ENCODE peak calls at places on chromosomes 4 and X, in eight cellular contexts. E, S, T, M, X, G, K and H are unnamed samples.

GRCh38 chr4:97475621-97476020 is 667.7 kb downstream of the STPG2 start:
- DNase-seq in E (no peak), K (no peak), S (no peak), M (no peak), G (no peak), X (no peak), T (no peak), H (no peak)

GRCh38 chrX:70454441-70455365 is 10.1 kb downstream of the DLG3 start:
- DNase-seq in X (peak), K (peak), S (peak), G (peak), T (peak), E (no peak), M (peak), H (peak)

GRCh38 chrX:47218920-47219815 is 687 bp downstream of the CDK16 start:
- DNase-seq in T (peak), M (peak), K (peak), X (peak), S (peak), G (peak), E (no peak), H (peak)

GRCh38 chr4:147543039-147543438 is 62.1 kb downstream of the EDNRA start:
- DNase-seq in K (no peak), T (no peak), G (no peak), S (no peak), X (no peak), E (no peak), M (no peak), H (no peak)

GRCh38 chr4:142728209-142728608 is 117.9 kb downstream of the INPP4B start:
- DNase-seq in K (no peak), X (no peak), G (no peak), T (no peak), S (no peak), E (no peak), M (no peak), H (no peak)

GRCh38 chrX:140764401-140764919 is 54.9 kb downstream of the LINC00632 start:
- DNase-seq in G (no peak), S (no peak), T (peak), X (no peak), E (no peak), K (peak), M (peak), H (peak)

GRCh38 chr4:56424697-56425514 is 10.5 kb downstream of the PPAT start:
- DNase-seq in K (peak), X (no peak), S (peak), G (peak), E (no peak), T (no peak), M (no peak), H (no peak)

GRCh38 chr4:127782025-127782274 is 172 bp upstream of the HSPA4L start:
- DNase-seq in X (peak), M (peak), K (peak), G (peak), S (peak), T (peak), E (peak), H (no peak)

GRCh38 chrX:110418220-110418856 is 59.7 kb downstream of the RTL9 start:
- DNase-seq in T (peak), X (no peak), E (no peak), S (no peak), G (peak), K (peak), M (no peak), H (no peak)

GRCh38 chrX:119755981-119756533 is 2.3 kb upstream of the SOWAHD start:
- DNase-seq in K (no peak), G (no peak), M (no peak), T (peak), S (peak), X (no peak), E (no peak), H (no peak)

GRCh38 chr4:86530183-86530582 is 63.9 kb upstream of the PTPN13 start:
- DNase-seq in S (no peak), E (no peak), M (no peak), T (no peak), G (no peak), K (no peak), X (no peak), H (no peak)

GRCh38 chr4:152665691-152666410 is 13.9 kb downstream of the TMEM154 start:
- DNase-seq in G (no peak), T (no peak), K (no peak), S (no peak), E (no peak), M (no peak), X (no peak), H (no peak)

GRCh38 chr4:152668338-152668964 is 11.3 kb downstream of the TMEM154 start:
- DNase-seq in T (no peak), E (no peak), G (no peak), M (no peak), K (no peak), S (no peak), X (no peak), H (no peak)

GRCh38 chr4:152663203-152664066 is 16.4 kb downstream of the TMEM154 start:
- DNase-seq in E (no peak), X (no peak), T (no peak), G (no peak), K (no peak), S (peak), M (no peak), H (no peak)

GRCh38 chr4:152667781-152668180 is 12.0 kb downstream of the TMEM154 start:
- DNase-seq in K (no peak), T (no peak), X (no peak), M (no peak), E (no peak), S (no peak), G (no peak), H (no peak)

GRCh38 chr4:152666946-152667345 is 12.9 kb downstream of the TMEM154 start:
- DNase-seq in S (no peak), G (no peak), K (no peak), M (no peak), T (no peak), X (no peak), E (no peak), H (no peak)
- TF ChIP-seq CTCF in S (peak), G (no peak), K (no peak), M (no peak), T (no peak), X (no peak), E (no peak), H (no peak)

GRCh38 chr4:7343950-7344349 is 90.8 kb downstream of the PSAPL1 start:
- DNase-seq in G (no peak), E (no peak), K (no peak), M (no peak), S (no peak), X (no peak), T (peak), H (no peak)
- TF ChIP-seq CTCF in G (no peak), E (no peak), K (no peak), M (no peak), S (no peak), X (no peak), T (no peak), H (no peak)

GRCh38 chr4:25031077-25031606 is 396 bp upstream of the LGI2 start:
- DNase-seq in G (peak), S (peak), E (no peak), K (peak), T (no peak), X (no peak), M (peak), H (peak)
- TF ChIP-seq CTCF in G (no peak), S (no peak), E (no peak), K (no peak), T (no peak), X (no peak), M (no peak), H (no peak)

DNA sequence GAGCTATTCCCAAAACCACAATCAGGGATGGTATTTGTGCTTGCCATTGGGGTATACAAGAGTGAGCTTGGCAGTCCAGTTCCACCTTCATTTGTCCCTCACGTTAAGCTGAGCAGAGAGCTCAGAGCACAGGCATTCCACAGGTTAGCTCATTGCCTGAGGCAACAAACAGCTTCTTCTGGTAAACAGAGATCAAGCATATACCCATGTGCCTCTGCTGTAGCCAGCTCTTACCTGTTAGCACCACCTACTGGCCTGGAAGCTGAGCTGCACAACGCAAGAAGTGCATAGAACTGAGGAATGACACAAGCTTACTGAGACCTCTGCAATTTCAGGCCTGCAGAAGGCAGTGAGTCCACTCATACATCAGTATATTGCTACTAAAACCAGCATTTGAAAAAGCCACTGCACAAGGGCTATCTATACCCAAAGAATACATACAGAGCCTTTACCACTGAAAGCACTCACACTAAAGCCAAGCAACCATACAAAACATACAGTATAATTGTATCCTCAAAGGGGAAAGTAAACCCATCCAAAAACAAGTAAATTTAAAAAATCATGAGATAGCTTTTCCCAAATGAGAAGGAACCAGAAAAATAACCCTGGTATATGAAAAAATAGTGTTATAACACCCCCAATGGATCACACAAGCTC is 258.3 kb upstream of the GABRA2 start:
- DNase-seq in T (no peak), G (peak), S (peak), K (peak), X (no peak), M (no peak), E (no peak), H (no peak)
- TF ChIP-seq CTCF in T (no peak), G (peak), S (peak), K (peak), X (peak), M (no peak), E (no peak), H (no peak)

DNA sequence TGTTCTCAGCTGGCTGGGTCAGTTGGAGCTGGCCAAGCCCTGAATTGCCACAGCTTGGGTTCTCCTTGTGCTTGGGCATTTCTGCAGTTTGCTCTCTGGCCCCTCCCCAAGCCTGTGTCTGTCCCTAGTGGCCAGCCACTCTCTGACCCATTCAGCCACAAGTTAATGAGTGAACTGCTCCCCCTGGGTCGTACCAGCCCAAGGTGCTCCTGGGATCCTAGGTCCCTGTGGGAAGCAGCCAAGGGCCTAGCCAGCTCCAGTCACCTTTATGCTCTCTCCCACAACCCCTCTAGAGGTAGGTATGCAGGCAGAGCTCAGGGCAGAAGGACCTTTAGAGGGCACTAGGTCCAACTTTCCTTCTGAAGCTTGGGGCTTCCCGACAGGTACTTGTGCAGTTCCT is 51.5 kb downstream of the STARD8 start:
- DNase-seq in S (no peak), X (no peak), M (no peak), K (no peak), T (no peak), E (no peak), G (peak), H (no peak)
- TF ChIP-seq CTCF in S (no peak), X (no peak), M (no peak), K (no peak), T (no peak), E (no peak), G (no peak), H (no peak)

GRCh38 chrX:135688137-135688536 is 25.3 kb upstream of the CT45A1 start:
- DNase-seq in K (peak), T (no peak), G (peak), M (no peak), E (no peak), S (no peak), X (no peak), H (no peak)
- TF ChIP-seq CTCF in K (no peak), T (no peak), G (no peak), M (no peak), E (no peak), S (peak), X (no peak), H (no peak)

GRCh38 chrX:132373610-132374009 is 115.2 kb downstream of the MBNL3 start:
- DNase-seq in M (no peak), T (no peak), E (no peak), K (no peak), G (no peak), S (no peak), X (no peak), H (no peak)

DNA sequence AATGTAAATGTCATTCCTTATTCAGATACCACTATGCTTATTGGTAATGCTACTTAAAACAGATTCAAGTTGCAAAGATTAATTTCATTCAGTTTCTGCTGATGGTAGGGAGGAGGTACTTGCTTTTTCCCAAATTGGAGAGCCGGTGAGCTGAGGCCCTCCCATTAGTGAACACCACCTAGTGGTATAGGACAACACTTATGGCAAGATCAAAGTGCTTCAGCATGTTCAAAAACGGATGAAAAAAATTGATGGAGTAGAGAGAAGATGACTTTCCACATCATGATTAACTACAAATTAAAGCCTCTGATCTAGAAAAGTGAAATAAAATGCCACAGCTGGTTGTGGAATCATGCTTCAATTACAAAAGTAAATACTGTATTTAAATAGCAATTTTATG is 112.9 kb downstream of the MBNL3 start:
- DNase-seq in E (no peak), K (no peak), M (no peak), S (no peak), T (no peak), G (no peak), X (no peak), H (no peak)
- TF ChIP-seq CTCF in E (peak), K (no peak), M (no peak), S (no peak), T (no peak), G (no peak), X (no peak), H (no peak)